ENCODE peak calls at places on chromosomes 11 and 22, in eight cellular contexts. One of them, this sample, is unnamed.

GRCh38 chr11:134341805-134342571 is 10.2 kb downstream of the GLB1L2 start:
- DNase-seq in NAMALWA: no peak
- DNase-seq in tibial artery: no peak
- DNase-seq in cardiac muscle cell: no peak
- DNase-seq in AG08396: no peak
- DNase-seq in KG1: no peak
- DNase-seq in dermis microvascular lymphatic vessel endothelial cell: no peak
- DNase-seq in hippocampal formation: no peak
- DNase-seq in this sample: no peak

GRCh38 chr11:18726040-18726439 is at the start of gene IGSF22:
- DNase-seq in NAMALWA: no peak
- DNase-seq in tibial artery: no peak
- DNase-seq in cardiac muscle cell: no peak
- DNase-seq in AG08396: no peak
- DNase-seq in KG1: no peak
- DNase-seq in dermis microvascular lymphatic vessel endothelial cell: no peak
- DNase-seq in hippocampal formation: no peak
- DNase-seq in this sample: no peak

GRCh38 chr11:47388697-47389576 is 10.6 kb upstream of the SPI1 start:
- DNase-seq in NAMALWA: no peak
- DNase-seq in tibial artery: no peak
- DNase-seq in cardiac muscle cell: no peak
- DNase-seq in AG08396: no peak
- DNase-seq in KG1: no peak
- DNase-seq in dermis microvascular lymphatic vessel endothelial cell: no peak
- DNase-seq in hippocampal formation: no peak
- DNase-seq in this sample: no peak

GRCh38 chr11:117690484-117691205 is 106.4 kb downstream of the DSCAML1 start:
- DNase-seq in NAMALWA: peak
- DNase-seq in tibial artery: no peak
- DNase-seq in cardiac muscle cell: no peak
- DNase-seq in AG08396: no peak
- DNase-seq in KG1: no peak
- DNase-seq in dermis microvascular lymphatic vessel endothelial cell: no peak
- DNase-seq in hippocampal formation: no peak
- DNase-seq in this sample: no peak

GRCh38 chr11:66011239-66011784 is 496 bp upstream of the CST6 start:
- DNase-seq in NAMALWA: no peak
- DNase-seq in tibial artery: no peak
- DNase-seq in cardiac muscle cell: no peak
- DNase-seq in AG08396: peak
- DNase-seq in KG1: no peak
- DNase-seq in dermis microvascular lymphatic vessel endothelial cell: no peak
- DNase-seq in hippocampal formation: no peak
- DNase-seq in this sample: no peak

GRCh38 chr22:48596111-48596860 is 1231.4 kb downstream of the BRD1 start:
- DNase-seq in NAMALWA: no peak
- DNase-seq in tibial artery: no peak
- DNase-seq in cardiac muscle cell: no peak
- DNase-seq in AG08396: no peak
- DNase-seq in KG1: no peak
- DNase-seq in dermis microvascular lymphatic vessel endothelial cell: no peak
- DNase-seq in hippocampal formation: no peak
- DNase-seq in this sample: no peak

GRCh38 chr22:43862074-43862881 is at the start of gene SULT4A1:
- DNase-seq in NAMALWA: no peak
- DNase-seq in tibial artery: no peak
- DNase-seq in cardiac muscle cell: peak
- DNase-seq in AG08396: peak
- DNase-seq in KG1: no peak
- DNase-seq in dermis microvascular lymphatic vessel endothelial cell: no peak
- DNase-seq in hippocampal formation: no peak
- DNase-seq in this sample: no peak

GRCh38 chr11:2825886-2826678 is 59.5 kb downstream of the CDKN1C start:
- DNase-seq in NAMALWA: no peak
- DNase-seq in tibial artery: peak
- DNase-seq in cardiac muscle cell: no peak
- DNase-seq in AG08396: peak
- DNase-seq in KG1: peak
- DNase-seq in dermis microvascular lymphatic vessel endothelial cell: no peak
- DNase-seq in hippocampal formation: no peak
- DNase-seq in this sample: peak

GRCh38 chr11:112223125-112223524 is 3.1 kb upstream of the PTS start:
- DNase-seq in NAMALWA: no peak
- DNase-seq in tibial artery: no peak
- DNase-seq in cardiac muscle cell: no peak
- DNase-seq in AG08396: no peak
- DNase-seq in KG1: no peak
- DNase-seq in dermis microvascular lymphatic vessel endothelial cell: no peak
- DNase-seq in hippocampal formation: no peak
- DNase-seq in this sample: no peak

GRCh38 chr11:90134420-90135003 is at the start of gene NAALAD2:
- DNase-seq in NAMALWA: no peak
- DNase-seq in tibial artery: peak
- DNase-seq in cardiac muscle cell: peak
- DNase-seq in AG08396: peak
- DNase-seq in KG1: no peak
- DNase-seq in dermis microvascular lymphatic vessel endothelial cell: no peak
- DNase-seq in hippocampal formation: peak
- DNase-seq in this sample: peak

GRCh38 chr22:46575915-46576555 is 38.6 kb upstream of the CELSR1 start:
- DNase-seq in NAMALWA: no peak
- DNase-seq in tibial artery: no peak
- DNase-seq in cardiac muscle cell: peak
- DNase-seq in AG08396: no peak
- DNase-seq in KG1: no peak
- DNase-seq in dermis microvascular lymphatic vessel endothelial cell: no peak
- DNase-seq in hippocampal formation: no peak
- DNase-seq in this sample: no peak

GRCh38 chr22:49534386-49534785 is 293.3 kb downstream of the BRD1 start:
- DNase-seq in NAMALWA: no peak
- DNase-seq in tibial artery: peak
- DNase-seq in cardiac muscle cell: no peak
- DNase-seq in AG08396: no peak
- DNase-seq in KG1: no peak
- DNase-seq in dermis microvascular lymphatic vessel endothelial cell: no peak
- DNase-seq in hippocampal formation: no peak
- DNase-seq in this sample: no peak

GRCh38 chr11:70505761-70506657 is 107.7 kb downstream of the CTTN start:
- DNase-seq in NAMALWA: no peak
- DNase-seq in tibial artery: no peak
- DNase-seq in cardiac muscle cell: no peak
- DNase-seq in AG08396: no peak
- DNase-seq in KG1: no peak
- DNase-seq in dermis microvascular lymphatic vessel endothelial cell: no peak
- DNase-seq in hippocampal formation: no peak
- DNase-seq in this sample: no peak

GRCh38 chr11:5690216-5690615 is 626 bp downstream of the TRIM22 start:
- DNase-seq in NAMALWA: peak
- DNase-seq in tibial artery: no peak
- DNase-seq in cardiac muscle cell: no peak
- DNase-seq in AG08396: peak
- DNase-seq in KG1: no peak
- DNase-seq in dermis microvascular lymphatic vessel endothelial cell: no peak
- DNase-seq in hippocampal formation: peak
- DNase-seq in this sample: peak

GRCh38 chr11:64237484-64237951 is 3.1 kb downstream of the VEGFB start:
- DNase-seq in NAMALWA: no peak
- DNase-seq in tibial artery: no peak
- DNase-seq in cardiac muscle cell: no peak
- DNase-seq in AG08396: no peak
- DNase-seq in KG1: no peak
- DNase-seq in dermis microvascular lymphatic vessel endothelial cell: no peak
- DNase-seq in hippocampal formation: no peak
- DNase-seq in this sample: no peak

GRCh38 chr11:12433571-12434061 is 56.2 kb downstream of the PARVA start:
- DNase-seq in NAMALWA: no peak
- DNase-seq in tibial artery: peak
- DNase-seq in cardiac muscle cell: no peak
- DNase-seq in AG08396: peak
- DNase-seq in KG1: no peak
- DNase-seq in dermis microvascular lymphatic vessel endothelial cell: no peak
- DNase-seq in hippocampal formation: no peak
- DNase-seq in this sample: peak

GRCh38 chr22:35596821-35597220 is 20.3 kb downstream of the MB start:
- DNase-seq in NAMALWA: no peak
- DNase-seq in tibial artery: no peak
- DNase-seq in cardiac muscle cell: peak
- DNase-seq in AG08396: no peak
- DNase-seq in KG1: no peak
- DNase-seq in dermis microvascular lymphatic vessel endothelial cell: no peak
- DNase-seq in hippocampal formation: no peak
- DNase-seq in this sample: no peak

GRCh38 chr22:45298934-45299505 is 10.7 kb upstream of the FAM118A start:
- DNase-seq in NAMALWA: no peak
- DNase-seq in tibial artery: no peak
- DNase-seq in cardiac muscle cell: no peak
- DNase-seq in AG08396: no peak
- DNase-seq in KG1: no peak
- DNase-seq in dermis microvascular lymphatic vessel endothelial cell: no peak
- DNase-seq in hippocampal formation: no peak
- DNase-seq in this sample: no peak

GRCh38 chr11:85718991-85719807 is 33.2 kb upstream of the CCDC89 start:
- DNase-seq in NAMALWA: no peak
- DNase-seq in tibial artery: peak
- DNase-seq in cardiac muscle cell: no peak
- DNase-seq in AG08396: peak
- DNase-seq in KG1: no peak
- DNase-seq in dermis microvascular lymphatic vessel endothelial cell: no peak
- DNase-seq in hippocampal formation: peak
- DNase-seq in this sample: peak

GRCh38 chr11:7167976-7168740 is 79.4 kb downstream of the RBMXL2 start:
- DNase-seq in NAMALWA: peak
- DNase-seq in tibial artery: no peak
- DNase-seq in cardiac muscle cell: no peak
- DNase-seq in AG08396: no peak
- DNase-seq in KG1: no peak
- DNase-seq in dermis microvascular lymphatic vessel endothelial cell: no peak
- DNase-seq in hippocampal formation: no peak
- DNase-seq in this sample: no peak

GRCh38 chr11:31825453-31826391 is 14.6 kb upstream of the PAX6 start:
- DNase-seq in NAMALWA: no peak
- DNase-seq in tibial artery: no peak
- DNase-seq in cardiac muscle cell: no peak
- DNase-seq in AG08396: peak
- DNase-seq in KG1: no peak
- DNase-seq in dermis microvascular lymphatic vessel endothelial cell: no peak
- DNase-seq in hippocampal formation: no peak
- DNase-seq in this sample: no peak